ENCODE peak calls at places on chromosomes 5 and 9, in five cellular contexts. One of them, this sample, is unnamed.

GRCh38 chr9:116191757-116192415 is 38.3 kb downstream of the PAPPA start:
- DNase-seq in mucosa of descending colon: no peak
- DNase-seq in fibroblast of lung: no peak
- DNase-seq in endothelial cell: no peak
- DNase-seq in fibroblast of the aortic adventitia: no peak
- DNase-seq in this sample: no peak

GRCh38 chr5:175285263-175285662 is 158.7 kb downstream of the DRD1 start:
- DNase-seq in fibroblast of lung: peak
- DNase-seq in fibroblast of the aortic adventitia: peak
- DNase-seq in endothelial cell: no peak
- DNase-seq in mucosa of descending colon: no peak
- DNase-seq in this sample: no peak

GRCh38 chr5:103890313-103890712 is 327.7 kb upstream of the NUDT12 start:
- DNase-seq in endothelial cell: no peak
- DNase-seq in mucosa of descending colon: no peak
- DNase-seq in fibroblast of lung: no peak
- DNase-seq in fibroblast of the aortic adventitia: no peak
- DNase-seq in this sample: no peak

GRCh38 chr9:128540630-128541355 is 11.6 kb upstream of the SPTAN1 start:
- DNase-seq in endothelial cell: no peak
- DNase-seq in fibroblast of the aortic adventitia: peak
- DNase-seq in mucosa of descending colon: no peak
- DNase-seq in fibroblast of lung: no peak
- DNase-seq in this sample: no peak

GRCh38 chr9:124781967-124782660 is 5.2 kb downstream of the OLFML2A start:
- DNase-seq in mucosa of descending colon: no peak
- DNase-seq in fibroblast of the aortic adventitia: no peak
- DNase-seq in endothelial cell: no peak
- DNase-seq in fibroblast of lung: no peak
- DNase-seq in this sample: no peak

GRCh38 chr9:126165755-126166154 is 160.9 kb upstream of the MVB12B start:
- DNase-seq in endothelial cell: no peak
- DNase-seq in fibroblast of the aortic adventitia: no peak
- DNase-seq in mucosa of descending colon: no peak
- DNase-seq in fibroblast of lung: no peak
- DNase-seq in this sample: no peak

GRCh38 chr5:55597014-55597981 is 62.5 kb upstream of the PLPP1 start:
- DNase-seq in fibroblast of lung: peak
- DNase-seq in mucosa of descending colon: no peak
- DNase-seq in endothelial cell: no peak
- DNase-seq in fibroblast of the aortic adventitia: peak
- DNase-seq in this sample: no peak

GRCh38 chr9:19650292-19650691 is 138.5 kb downstream of the SLC24A2 start:
- DNase-seq in fibroblast of the aortic adventitia: no peak
- DNase-seq in fibroblast of lung: no peak
- DNase-seq in endothelial cell: no peak
- DNase-seq in mucosa of descending colon: no peak
- DNase-seq in this sample: no peak

GRCh38 chr9:87107072-87107471 is 159.8 kb upstream of the GAS1 start:
- DNase-seq in fibroblast of lung: no peak
- DNase-seq in endothelial cell: no peak
- DNase-seq in mucosa of descending colon: no peak
- DNase-seq in fibroblast of the aortic adventitia: no peak
- DNase-seq in this sample: no peak

GRCh38 chr9:109574061-109574882 is 76.2 kb upstream of the PTPN3 start:
- DNase-seq in mucosa of descending colon: peak
- DNase-seq in fibroblast of the aortic adventitia: peak
- DNase-seq in fibroblast of lung: peak
- DNase-seq in endothelial cell: peak
- DNase-seq in this sample: peak

GRCh38 chr5:464446-464842 is 21.5 kb downstream of the EXOC3 start:
- DNase-seq in endothelial cell: no peak
- DNase-seq in mucosa of descending colon: no peak
- DNase-seq in fibroblast of lung: no peak
- DNase-seq in fibroblast of the aortic adventitia: no peak
- DNase-seq in this sample: no peak

GRCh38 chr5:38556599-38557308 is at the start of gene LIFR:
- DNase-seq in fibroblast of lung: peak
- DNase-seq in mucosa of descending colon: peak
- DNase-seq in endothelial cell: peak
- DNase-seq in fibroblast of the aortic adventitia: peak
- DNase-seq in this sample: peak

GRCh38 chr5:14900661-14901461 is 29.3 kb upstream of the ANKH start:
- DNase-seq in fibroblast of lung: peak
- DNase-seq in endothelial cell: peak
- DNase-seq in fibroblast of the aortic adventitia: peak
- DNase-seq in mucosa of descending colon: peak
- DNase-seq in this sample: no peak

GRCh38 chr9:99964336-99964735 is 57.9 kb downstream of the STX17 start:
- DNase-seq in fibroblast of the aortic adventitia: no peak
- DNase-seq in mucosa of descending colon: no peak
- DNase-seq in endothelial cell: no peak
- DNase-seq in fibroblast of lung: no peak
- DNase-seq in this sample: no peak

GRCh38 chr9:80954521-80954920 is 734.8 kb downstream of the TLE1 start:
- DNase-seq in fibroblast of lung: no peak
- DNase-seq in mucosa of descending colon: no peak
- DNase-seq in endothelial cell: no peak
- DNase-seq in fibroblast of the aortic adventitia: no peak
- DNase-seq in this sample: no peak

GRCh38 chr5:144088211-144088965 is 82.1 kb downstream of the YIPF5 start:
- DNase-seq in fibroblast of lung: no peak
- DNase-seq in mucosa of descending colon: no peak
- DNase-seq in fibroblast of the aortic adventitia: peak
- DNase-seq in endothelial cell: no peak
- DNase-seq in this sample: no peak

GRCh38 chr9:135132008-135132407 is 44.5 kb downstream of the OLFM1 start:
- DNase-seq in endothelial cell: no peak
- DNase-seq in fibroblast of lung: no peak
- DNase-seq in mucosa of descending colon: no peak
- DNase-seq in fibroblast of the aortic adventitia: no peak
- DNase-seq in this sample: no peak

GRCh38 chr5:73150872-73151271 is 22.1 kb upstream of the TMEM174 start:
- DNase-seq in endothelial cell: no peak
- DNase-seq in fibroblast of the aortic adventitia: no peak
- DNase-seq in fibroblast of lung: no peak
- DNase-seq in mucosa of descending colon: peak
- DNase-seq in this sample: no peak

GRCh38 chr5:73153513-73153912 is 19.5 kb upstream of the TMEM174 start:
- DNase-seq in fibroblast of the aortic adventitia: no peak
- DNase-seq in endothelial cell: no peak
- DNase-seq in fibroblast of lung: no peak
- DNase-seq in mucosa of descending colon: no peak
- DNase-seq in this sample: no peak

GRCh38 chr5:73151733-73152410 is 21.1 kb upstream of the TMEM174 start:
- DNase-seq in fibroblast of the aortic adventitia: peak
- DNase-seq in fibroblast of lung: no peak
- DNase-seq in mucosa of descending colon: no peak
- DNase-seq in endothelial cell: no peak
- DNase-seq in this sample: no peak

GRCh38 chr5:73154607-73155006 is 18.4 kb upstream of the TMEM174 start:
- DNase-seq in endothelial cell: no peak
- DNase-seq in fibroblast of the aortic adventitia: no peak
- DNase-seq in mucosa of descending colon: no peak
- DNase-seq in fibroblast of lung: no peak
- DNase-seq in this sample: no peak

GRCh38 chr5:73152411-73153388 is 20.3 kb upstream of the TMEM174 start:
- DNase-seq in mucosa of descending colon: peak
- DNase-seq in endothelial cell: no peak
- DNase-seq in fibroblast of lung: no peak
- DNase-seq in fibroblast of the aortic adventitia: no peak
- DNase-seq in this sample: peak
- TF ChIP-seq CTCF in mucosa of descending colon: no peak
- TF ChIP-seq CTCF in endothelial cell: no peak
- TF ChIP-seq CTCF in fibroblast of lung: no peak
- TF ChIP-seq CTCF in fibroblast of the aortic adventitia: no peak
- TF ChIP-seq CTCF in this sample: no peak

GRCh38 chr5:179821298-179822058 is 773 bp downstream of the SQSTM1 start:
- DNase-seq in fibroblast of lung: peak
- DNase-seq in fibroblast of the aortic adventitia: peak
- DNase-seq in endothelial cell: peak
- DNase-seq in mucosa of descending colon: peak
- DNase-seq in this sample: peak
- TF ChIP-seq CTCF in fibroblast of lung: no peak
- TF ChIP-seq CTCF in fibroblast of the aortic adventitia: no peak
- TF ChIP-seq CTCF in endothelial cell: no peak
- TF ChIP-seq CTCF in mucosa of descending colon: no peak
- TF ChIP-seq CTCF in this sample: no peak

GRCh38 chr9:133604214-133604613 is 5.0 kb downstream of the FAM163B start:
- DNase-seq in mucosa of descending colon: no peak
- DNase-seq in fibroblast of the aortic adventitia: no peak
- DNase-seq in endothelial cell: no peak
- DNase-seq in fibroblast of lung: no peak
- DNase-seq in this sample: no peak
- TF ChIP-seq CTCF in mucosa of descending colon: no peak
- TF ChIP-seq CTCF in fibroblast of the aortic adventitia: no peak
- TF ChIP-seq CTCF in endothelial cell: no peak
- TF ChIP-seq CTCF in fibroblast of lung: no peak
- TF ChIP-seq CTCF in this sample: no peak

DNA sequence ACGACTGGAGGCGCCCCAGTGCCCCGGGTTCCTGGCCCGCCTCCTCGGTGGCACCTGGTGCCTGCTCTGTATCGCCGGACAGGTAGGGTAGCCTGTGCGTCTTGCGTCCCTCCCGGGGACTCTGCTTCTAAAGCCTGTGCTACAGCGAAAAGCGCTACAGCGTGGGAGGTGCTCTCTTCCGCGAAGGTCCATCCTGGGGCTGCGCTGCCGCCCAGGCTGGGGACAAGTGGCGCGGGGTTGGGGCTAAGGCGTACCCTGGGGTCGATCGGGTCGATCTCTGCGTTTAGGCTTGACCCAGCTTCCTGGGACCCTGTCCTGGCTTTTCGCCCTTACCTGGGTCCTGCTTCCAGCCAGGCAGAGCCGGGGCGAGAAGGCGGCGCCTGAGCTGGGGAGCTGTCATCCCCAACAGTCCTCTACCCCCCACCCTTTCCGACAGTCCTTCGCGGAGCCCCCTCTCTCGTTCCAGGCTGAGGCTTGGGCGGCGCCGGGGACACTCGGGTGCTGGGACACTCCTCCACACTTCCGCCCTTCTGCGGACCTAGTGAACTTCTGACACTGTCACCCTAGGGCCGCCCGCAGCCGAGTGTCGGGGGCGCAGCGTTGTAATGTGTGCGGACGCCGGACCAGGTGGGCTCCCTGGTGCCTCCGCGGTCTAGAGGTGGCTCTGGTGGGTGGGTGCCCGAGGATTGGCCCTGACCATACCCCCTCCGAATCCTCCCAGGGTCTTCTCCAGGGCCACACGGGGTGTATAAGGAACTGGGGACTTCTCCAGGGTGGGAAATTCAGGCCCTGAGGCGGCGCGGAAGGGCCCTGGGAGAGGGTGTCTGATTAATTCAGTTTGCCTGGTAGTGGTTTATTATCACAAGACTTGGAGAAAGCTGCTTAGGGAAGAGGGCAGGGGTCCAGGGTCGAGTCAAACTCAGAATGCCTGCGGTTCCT is 328.2 kb downstream of the SH3GL2 start:
- DNase-seq in fibroblast of the aortic adventitia: no peak
- DNase-seq in mucosa of descending colon: peak
- DNase-seq in fibroblast of lung: no peak
- DNase-seq in endothelial cell: no peak
- DNase-seq in this sample: no peak
- TF ChIP-seq CTCF in fibroblast of the aortic adventitia: no peak
- TF ChIP-seq CTCF in mucosa of descending colon: no peak
- TF ChIP-seq CTCF in fibroblast of lung: no peak
- TF ChIP-seq CTCF in endothelial cell: no peak
- TF ChIP-seq CTCF in this sample: no peak

DNA sequence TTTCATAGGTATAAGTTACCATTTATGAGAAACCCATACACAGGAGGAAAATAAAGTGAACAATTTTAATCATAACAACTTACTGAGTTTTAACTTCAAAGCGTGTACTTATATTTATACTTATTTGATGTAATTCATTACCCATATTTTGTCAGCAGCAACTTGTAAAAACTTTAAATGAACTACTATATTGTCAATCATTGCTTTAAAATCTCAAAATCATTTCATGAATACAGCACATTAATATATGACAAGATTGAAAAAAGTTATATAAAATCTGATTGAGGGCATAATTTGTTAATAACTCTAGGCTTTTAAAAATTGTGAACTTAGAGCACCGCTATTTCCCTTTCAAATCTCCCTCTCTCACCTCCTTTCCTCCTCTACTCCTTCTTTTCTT is 573.1 kb downstream of the PDE4D start:
- DNase-seq in endothelial cell: no peak
- DNase-seq in mucosa of descending colon: no peak
- DNase-seq in fibroblast of lung: no peak
- DNase-seq in fibroblast of the aortic adventitia: no peak
- DNase-seq in this sample: no peak
- TF ChIP-seq CTCF in endothelial cell: no peak
- TF ChIP-seq CTCF in mucosa of descending colon: no peak
- TF ChIP-seq CTCF in fibroblast of lung: no peak
- TF ChIP-seq CTCF in fibroblast of the aortic adventitia: no peak
- TF ChIP-seq CTCF in this sample: no peak

DNA sequence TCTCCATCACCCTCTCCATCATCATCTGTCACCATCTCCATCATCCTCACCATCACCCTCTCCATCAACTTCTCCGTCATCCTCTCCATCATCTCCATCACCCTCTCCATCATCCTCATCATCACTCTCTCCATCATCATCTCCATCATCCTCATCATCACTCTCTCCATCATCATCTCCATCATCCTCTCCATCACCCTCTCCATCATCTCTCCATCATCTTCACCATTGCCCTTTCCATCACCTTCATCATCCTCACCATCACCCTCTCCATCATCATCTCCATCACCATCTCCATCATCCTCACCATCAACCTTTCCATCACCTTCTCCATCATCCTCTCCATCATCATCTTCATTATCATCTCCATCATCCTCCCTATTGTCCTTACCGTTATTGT is 565.5 kb upstream of the SGCD start:
- DNase-seq in mucosa of descending colon: no peak
- DNase-seq in fibroblast of the aortic adventitia: no peak
- DNase-seq in fibroblast of lung: no peak
- DNase-seq in endothelial cell: no peak
- DNase-seq in this sample: no peak
- TF ChIP-seq CTCF in mucosa of descending colon: no peak
- TF ChIP-seq CTCF in fibroblast of the aortic adventitia: no peak
- TF ChIP-seq CTCF in fibroblast of lung: no peak
- TF ChIP-seq CTCF in endothelial cell: no peak
- TF ChIP-seq CTCF in this sample: no peak

GRCh38 chr5:160460377-160461049 is 38.9 kb downstream of the PTTG1 start:
- DNase-seq in mucosa of descending colon: no peak
- DNase-seq in fibroblast of the aortic adventitia: peak
- DNase-seq in fibroblast of lung: no peak
- DNase-seq in endothelial cell: no peak
- DNase-seq in this sample: no peak
- TF ChIP-seq CTCF in mucosa of descending colon: no peak
- TF ChIP-seq CTCF in fibroblast of the aortic adventitia: peak
- TF ChIP-seq CTCF in fibroblast of lung: peak
- TF ChIP-seq CTCF in endothelial cell: no peak
- TF ChIP-seq CTCF in this sample: no peak

This sample was measured in Calu3.